ENCODE peak calls at places on chromosome 20, in seven cellular contexts. B, F, D, K, I, N and M are unnamed samples.

GRCh38 chr20:9066196-9066595 is 2.7 kb upstream of the PLCB4 start:
- DNase-seq in F (no peak), D (no peak), I (no peak), N (no peak), K (no peak), B (no peak), M (no peak)

GRCh38 chr20:3150908-3151307 is 8.8 kb downstream of the FASTKD5 start:
- DNase-seq in B (no peak), F (no peak), N (no peak), I (no peak), K (no peak), D (no peak), M (no peak)

GRCh38 chr20:3796477-3797225 is 541 bp downstream of the CDC25B start:
- DNase-seq in B (no peak), D (no peak), F (no peak), N (no peak), K (peak), I (no peak), M (no peak)

GRCh38 chr20:4708036-4708435 is 13.7 kb upstream of the PRND start:
- DNase-seq in D (no peak), N (no peak), K (no peak), I (no peak), F (no peak), B (no peak), M (no peak)

GRCh38 chr20:34269996-34270627 is 28.9 kb downstream of the ASIP start:
- DNase-seq in N (no peak), B (no peak), F (no peak), I (no peak), D (no peak), K (peak), M (no peak)

GRCh38 chr20:56574531-56575142 is 41.6 kb downstream of the FAM209B start:
- DNase-seq in I (no peak), D (no peak), B (peak), N (no peak), F (no peak), K (no peak), M (peak)

GRCh38 chr20:34896086-34896551 is 19.7 kb downstream of the ACSS2 start:
- DNase-seq in N (no peak), I (no peak), B (no peak), F (peak), D (no peak), K (peak), M (no peak)

GRCh38 chr20:62779417-62779685 is 16.9 kb upstream of the MRGBP start:
- DNase-seq in B (no peak), D (no peak), N (no peak), I (no peak), F (no peak), K (no peak), M (no peak)

GRCh38 chr20:36971103-36971502 is 19.6 kb upstream of the SAMHD1 start:
- DNase-seq in N (no peak), B (no peak), F (no peak), K (no peak), D (no peak), I (no peak), M (no peak)

GRCh38 chr20:45325367-45325766 is 17.3 kb upstream of the MATN4 start:
- DNase-seq in B (no peak), I (no peak), N (no peak), F (no peak), K (no peak), D (no peak), M (no peak)

GRCh38 chr20:32483351-32484220 is 101.5 kb downstream of the NOL4L start:
- DNase-seq in K (peak), I (peak), D (peak), B (peak), N (peak), F (peak), M (peak)

GRCh38 chr20:61500791-61501321 is 248.8 kb downstream of the CDH4 start:
- DNase-seq in B (peak), N (no peak), I (no peak), D (no peak), F (peak), K (no peak), M (no peak)

GRCh38 chr20:3970016-3970415 is 45.3 kb downstream of the RNF24 start:
- DNase-seq in B (no peak), I (no peak), N (no peak), D (no peak), K (peak), F (no peak), M (no peak)

GRCh38 chr20:58048096-58048702 is 180.3 kb downstream of the ANKRD60 start:
- DNase-seq in B (peak), N (no peak), I (no peak), K (no peak), F (peak), D (no peak), M (peak)

GRCh38 chr20:32479697-32480140 is 105.4 kb downstream of the NOL4L start:
- DNase-seq in D (no peak), B (no peak), N (no peak), F (no peak), K (no peak), I (no peak), M (no peak)

GRCh38 chr20:62377615-62378085 is 9.3 kb upstream of the RPS21 start:
- DNase-seq in B (no peak), I (no peak), K (no peak), N (no peak), D (peak), F (no peak), M (no peak)

GRCh38 chr20:19416627-19417026 is 204.2 kb downstream of the SLC24A3 start:
- DNase-seq in B (no peak), I (no peak), N (no peak), K (no peak), F (no peak), D (no peak), M (no peak)

GRCh38 chr20:57102160-57102559 is 164.3 kb downstream of the BMP7 start:
- DNase-seq in B (no peak), K (no peak), I (no peak), D (no peak), N (no peak), F (no peak), M (no peak)

GRCh38 chr20:48791014-48791413 is 36.8 kb downstream of the PREX1 start:
- DNase-seq in N (no peak), B (no peak), I (no peak), F (peak), D (no peak), K (peak), M (no peak)
- TF ChIP-seq CTCF in N (no peak), B (no peak), I (no peak), F (no peak), D (no peak), K (peak), M (no peak)

GRCh38 chr20:21019468-21019830 is 86.7 kb downstream of the LINC00237 start:
- DNase-seq in N (no peak), I (no peak), D (no peak), F (no peak), K (no peak), B (no peak), M (no peak)
- H3K27ac ChIP-seq in N (no peak), I (no peak), D (no peak), F (no peak), K (no peak), B (no peak), M (no peak)

GRCh38 chr20:52747736-52748135 is 224.4 kb upstream of the TSHZ2 start:
- DNase-seq in D (no peak), I (no peak), N (no peak), F (peak), K (no peak), B (no peak), M (peak)
- TF ChIP-seq CTCF in D (peak), I (peak), N (no peak), F (no peak), K (peak), B (peak), M (peak)

DNA sequence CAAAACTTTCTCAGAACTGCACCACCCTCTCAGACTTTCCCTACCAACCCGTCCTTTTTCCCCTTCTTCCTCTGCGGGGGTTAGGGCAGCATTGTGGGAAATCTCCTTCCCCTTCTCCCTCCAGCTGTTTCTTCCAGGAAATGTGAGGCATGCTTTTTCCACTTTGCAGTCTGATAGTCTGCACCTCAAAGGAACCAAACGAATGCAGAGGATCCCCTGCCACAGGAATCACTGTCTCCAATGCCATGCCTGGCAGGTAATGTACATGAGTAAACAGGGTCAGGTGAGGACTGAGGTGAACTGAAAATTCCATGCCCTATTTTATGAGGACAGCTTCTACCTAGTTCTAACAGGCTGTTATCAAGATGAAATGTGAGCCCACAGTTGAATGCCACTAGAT is 218.4 kb downstream of the BCAS1 start:
- DNase-seq in K (no peak), N (no peak), I (no peak), F (no peak), B (no peak), D (no peak), M (no peak)
- H3K27ac ChIP-seq in K (no peak), N (no peak), I (no peak), F (no peak), B (no peak), D (no peak), M (no peak)

DNA sequence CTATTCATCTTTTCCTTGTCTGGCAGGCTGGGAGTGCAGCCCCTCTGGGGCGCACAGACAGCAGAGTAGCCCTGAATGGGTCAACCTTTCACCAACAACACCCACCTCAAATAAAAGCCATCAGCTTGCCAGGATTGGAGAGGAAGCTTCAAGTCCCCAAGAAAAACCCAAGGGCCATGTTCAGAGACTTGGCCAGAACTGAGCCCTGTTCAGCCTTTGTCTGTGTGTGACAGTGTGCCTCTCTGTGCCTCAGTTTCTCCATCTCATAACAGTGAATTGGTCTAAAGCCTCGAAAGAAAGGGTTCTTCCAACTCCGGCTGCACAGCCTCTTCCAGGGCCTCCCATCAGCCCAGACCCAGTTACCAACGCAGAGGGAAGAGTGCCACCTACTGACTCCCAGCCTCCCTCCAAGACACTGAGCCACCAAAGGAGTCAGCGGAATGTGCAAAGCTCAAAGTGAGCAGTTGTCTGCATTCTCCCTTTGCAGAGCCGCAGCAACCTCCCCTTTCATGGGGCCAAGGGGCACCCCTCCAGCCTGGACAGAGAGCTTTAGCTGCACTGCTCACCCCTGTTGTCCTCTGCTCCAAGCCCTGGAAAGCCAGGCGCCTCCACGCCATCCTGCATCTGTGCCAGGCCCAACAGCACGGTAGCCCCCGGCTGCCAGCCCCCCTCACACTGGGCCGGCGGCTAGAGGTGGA is 82.7 kb upstream of the TOP1 start:
- DNase-seq in B (no peak), F (peak), N (no peak), D (peak), I (peak), K (peak), M (peak)
- TF ChIP-seq CTCF in B (peak), F (peak), N (no peak), D (peak), I (peak), K (peak), M (no peak)

GRCh38 chr20:38143238-38143645 is 21.8 kb downstream of the TGM2 start:
- DNase-seq in D (no peak), K (peak), I (no peak), F (no peak), B (peak), N (no peak), M (peak)
- H3K27ac ChIP-seq in D (no peak), K (peak), I (no peak), F (peak), B (no peak), N (no peak), M (peak)

DNA sequence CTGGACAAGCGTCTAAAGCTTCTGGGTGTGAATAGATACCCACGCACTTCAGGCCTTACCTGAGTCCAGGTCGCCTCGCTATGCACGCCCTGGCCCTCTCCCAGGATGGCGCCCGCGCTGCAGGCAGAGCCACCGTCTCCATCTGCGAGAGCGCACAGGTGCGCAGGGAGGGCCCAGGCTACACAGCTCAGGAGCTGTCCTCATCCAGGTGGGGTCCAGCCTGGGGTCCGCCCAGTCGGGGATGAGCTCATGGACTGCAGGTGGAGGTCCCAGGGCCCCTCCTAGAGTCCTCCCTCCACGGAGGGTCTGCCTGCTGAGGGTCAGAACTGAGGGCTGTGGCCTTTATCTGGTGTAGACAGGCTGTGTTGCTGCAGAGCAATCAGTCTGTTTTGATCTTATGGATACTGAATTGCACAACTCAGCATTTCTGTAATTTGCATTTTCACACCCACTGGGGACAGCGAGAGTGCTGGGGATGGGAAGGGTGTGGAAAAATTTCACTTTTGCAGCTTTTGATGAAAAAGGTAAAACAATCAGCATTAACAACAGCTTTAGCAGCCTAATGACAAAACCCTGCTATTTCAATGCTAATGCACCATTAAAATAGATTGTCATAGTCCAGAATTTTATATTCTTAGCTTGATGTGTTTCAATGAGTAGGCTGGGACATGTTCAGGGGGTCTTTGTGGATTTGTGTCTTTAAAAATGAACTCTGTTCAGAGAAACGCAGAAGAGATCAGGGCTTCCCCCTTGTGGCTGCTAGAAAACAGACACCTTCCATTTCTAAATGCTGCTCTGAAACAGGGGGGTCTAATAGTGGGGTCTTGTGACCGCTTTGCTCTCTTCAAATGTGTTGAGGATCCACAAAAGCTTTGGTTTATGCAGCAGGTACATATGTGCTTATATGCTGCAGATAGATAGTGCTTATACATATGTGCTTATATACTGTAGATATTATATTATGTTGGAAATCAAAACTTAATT is 77.8 kb upstream of the PHACTR3 start:
- DNase-seq in F (no peak), B (no peak), I (no peak), D (no peak), N (no peak), K (no peak), M (no peak)
- TF ChIP-seq CTCF in F (peak), B (peak), I (no peak), D (peak), N (no peak), K (no peak), M (peak)